ENCODE peak calls at places on chromosomes 4 and X, in four cellular contexts. W, Q, K and J are unnamed samples. For H3K79me2, the result is how much of the 10 kb centered on the place peaks cover.

GRCh38 chr4:124459922-124460301 is 252.6 kb downstream of the ANKRD50 start:
- DNase-seq in W (no peak), K (no peak), Q (no peak), J (no peak)

GRCh38 chr4:130478406-130478805 is 1382.5 kb downstream of the C4orf33 start:
- DNase-seq in Q (no peak), K (no peak), W (no peak), J (no peak)

GRCh38 chr4:168076989-168077725 is 15.2 kb upstream of the ANXA10 start:
- DNase-seq in K (no peak), W (peak), Q (peak), J (no peak)

GRCh38 chr4:153573221-153573620 is 107.1 kb downstream of the TMEM131L start:
- DNase-seq in K (no peak), W (no peak), Q (no peak), J (peak)

GRCh38 chr4:146389561-146389960 is 132.2 kb downstream of the SLC10A7 start:
- DNase-seq in Q (no peak), K (no peak), W (no peak), J (no peak)

GRCh38 chr4:93828332-93828829 is at the start of gene ATOH1:
- DNase-seq in Q (peak), W (peak), K (no peak), J (no peak)

GRCh38 chr4:149711588-149711987 is 104.1 kb downstream of the IQCM start:
- DNase-seq in K (no peak), W (no peak), Q (no peak), J (no peak)

GRCh38 chr4:138560448-138560847 is 318.3 kb upstream of the SLC7A11 start:
- DNase-seq in K (no peak), Q (no peak), W (no peak), J (peak)

GRCh38 chrX:43655961-43656494 is at the start of gene MAOA:
- DNase-seq in K (no peak), W (no peak), Q (peak), J (peak)

GRCh38 chrX:2391869-2392606 is 108.7 kb downstream of the DHRSX start:
- DNase-seq in W (no peak), Q (peak), K (peak), J (peak)

GRCh38 chrX:46376246-46376885 is 168.9 kb downstream of the ZNF674 start:
- DNase-seq in Q (peak), K (no peak), W (peak), J (no peak)

GRCh38 chr4:10173754-10174749 is 57.5 kb upstream of the WDR1 start:
- DNase-seq in Q (peak), K (no peak), W (no peak), J (no peak)

DNA sequence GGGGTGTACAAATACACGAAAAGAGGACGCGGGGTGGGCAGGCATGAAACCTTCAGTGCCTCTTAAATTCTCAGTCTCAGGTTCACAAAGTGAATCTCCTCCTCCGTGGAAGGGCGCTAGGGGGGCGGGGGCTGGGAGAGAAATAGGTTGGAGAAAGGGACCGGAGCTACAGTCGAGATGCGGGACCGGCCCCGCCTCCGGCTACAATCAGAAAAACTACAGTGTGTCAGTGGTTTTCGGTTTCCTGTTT is 3.4 kb downstream of the MAML3 start:
- DNase-seq in Q (no peak), K (no peak), W (no peak), J (peak)
- TF ChIP-seq CTCF in Q (no peak), K (no peak), W (no peak), J (no peak)

DNA sequence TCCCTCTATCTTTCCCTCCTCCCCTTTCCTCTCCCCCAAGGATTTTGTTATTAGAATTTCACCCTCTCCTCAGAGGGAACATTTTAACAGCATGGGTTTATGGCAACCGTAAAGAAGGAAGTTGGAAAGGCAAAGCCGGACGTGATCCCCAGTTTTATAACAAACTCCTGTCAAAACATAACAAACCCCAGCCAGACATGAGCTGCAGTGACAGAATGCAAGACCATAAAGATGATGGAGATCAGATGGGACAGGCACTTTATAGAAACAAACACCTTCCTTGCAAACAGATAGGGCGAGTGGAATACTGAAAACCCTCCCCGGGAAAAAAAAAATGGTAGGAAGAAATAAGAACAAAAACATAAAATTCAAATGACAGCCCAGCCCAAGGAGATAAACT is 281.5 kb downstream of the LDB2 start:
- DNase-seq in Q (peak), W (no peak), K (no peak), J (no peak)
- H3K79me2 ChIP-seq in Q (under half), W (under half), K (under half), J (under half)

GRCh38 chr4:21474195-21474594 is 474.4 kb downstream of the KCNIP4 start:
- DNase-seq in Q (no peak), W (no peak), K (no peak), J (peak)

GRCh38 chr4:21470531-21470930 is 478.0 kb downstream of the KCNIP4 start:
- DNase-seq in W (no peak), Q (peak), K (no peak), J (no peak)

GRCh38 chr4:21467551-21467950 is 481.0 kb downstream of the KCNIP4 start:
- DNase-seq in W (no peak), K (no peak), Q (no peak), J (no peak)

GRCh38 chr4:21469438-21470032 is 479.0 kb downstream of the KCNIP4 start:
- DNase-seq in W (peak), Q (peak), K (no peak), J (no peak)
- TF ChIP-seq CTCF in W (peak), Q (peak), K (no peak), J (peak)

GRCh38 chr4:8202108-8202507 is 3.0 kb downstream of the SH3TC1 start:
- DNase-seq in W (no peak), K (no peak), Q (no peak), J (no peak)
- H3K79me2 ChIP-seq in W (under half), K (half or more), Q (under half), J (under half)

GRCh38 chrX:40671126-40671525 is 23.8 kb upstream of the CXorf38 start:
- DNase-seq in W (no peak), K (no peak), Q (peak), J (no peak)
- TF ChIP-seq CTCF in W (no peak), K (no peak), Q (no peak), J (no peak)

GRCh38 chr4:8440491-8441311 is at the start of the genes ACOX3 and TRMT44:
- DNase-seq in K (peak), Q (peak), W (peak), J (peak)

GRCh38 chr4:8439914-8440490 is 521 bp downstream of the ACOX3 start:
- DNase-seq in Q (no peak), W (no peak), K (peak), J (no peak)

GRCh38 chr4:8441499-8442091 is 1.0 kb downstream of the TRMT44 start:
- DNase-seq in Q (no peak), K (no peak), W (no peak), J (no peak)

GRCh38 chr4:8438743-8439142 is 1.8 kb downstream of the ACOX3 start:
- DNase-seq in Q (no peak), W (no peak), K (no peak), J (no peak)

GRCh38 chr4:8439168-8439567 is 1.4 kb downstream of the ACOX3 start:
- DNase-seq in K (no peak), W (no peak), Q (no peak), J (no peak)
- H3K79me2 ChIP-seq in K (half or more), W (half or more), Q (half or more), J (half or more)

GRCh38 chrX:26851981-26852380 is 611.2 kb downstream of the PPP4R3C start:
- DNase-seq in W (peak), Q (peak), K (no peak), J (no peak)
- TF ChIP-seq CTCF in W (no peak), Q (peak), K (no peak), J (peak)